ENCODE peak calls at places on chromosomes 4 and X, in ten cellular contexts. U is CD4-positive, alpha-beta memory T cell; V is NB4; I is NCI-H774; S is T-cell; J is non-pigmented ciliary epithelial cell; X is occipital lobe; Z is mesendoderm; R is HFF-Myc; F is right lobe of liver. Y is an unnamed sample.

GRCh38 chr4:100935090-100935489 is 412.2 kb downstream of the PPP3CA start:
- DNase-seq in I (no peak), R (peak; percentile 3), U (no peak), J (no peak), Z (peak; percentile 19), S (no peak), V (peak; percentile 26), F (no peak), X (no peak), Y (no peak)

GRCh38 chr4:101035522-101035921 is 311.8 kb downstream of the PPP3CA start:
- DNase-seq in X (no peak), F (no peak), V (no peak), U (no peak), I (no peak), S (no peak), R (no peak), Z (peak; percentile 40), J (no peak), Y (no peak)

GRCh38 chr4:137614491-137614890 is 82.2 kb upstream of the PCDH18 start:
- DNase-seq in S (no peak), V (no peak), U (no peak), X (no peak), Z (no peak), I (no peak), J (no peak), F (no peak), R (no peak), Y (no peak)

GRCh38 chrX:340641-341423 is 22.2 kb upstream of the GTPBP6 start:
- DNase-seq in I (no peak), R (no peak), X (no peak), U (no peak), Z (no peak), F (no peak), V (no peak), J (no peak), S (no peak), Y (no peak)

GRCh38 chrX:32842053-32842452 is 369.3 kb downstream of the DMD start:
- DNase-seq in J (no peak), X (no peak), S (no peak), I (no peak), F (no peak), U (no peak), R (no peak), V (no peak), Z (no peak), Y (no peak)

GRCh38 chr4:4485806-4486205 is 56.0 kb downstream of the STX18 start:
- DNase-seq in V (no peak), S (no peak), I (no peak), R (no peak), F (no peak), J (no peak), X (no peak), U (no peak), Z (no peak), Y (no peak)

GRCh38 chr4:178752954-178753525 is 1310.8 kb upstream of the AGA start:
- DNase-seq in I (no peak), F (no peak), X (no peak), J (no peak), S (no peak), V (no peak), U (no peak), Z (peak; percentile 86), R (no peak), Y (peak; percentile 39)

GRCh38 chr4:53522334-53522733 is 69.0 kb downstream of the LNX1 start:
- DNase-seq in V (no peak), R (no peak), F (no peak), Z (no peak), S (no peak), U (no peak), J (no peak), X (no peak), I (no peak), Y (no peak)

GRCh38 chr4:156193800-156194199 is 240.1 kb upstream of the CTSO start:
- DNase-seq in I (no peak), U (no peak), S (no peak), R (peak; percentile 33), F (no peak), X (peak; percentile 57), Z (no peak), V (no peak), J (no peak), Y (no peak)

GRCh38 chrX:133414399-133415275 is 652 bp downstream of the GPC4 start:
- DNase-seq in F (no peak), R (no peak), Z (no peak), J (no peak), I (no peak), U (no peak), V (no peak), X (peak; percentile 19), S (no peak), Y (no peak)

GRCh38 chr4:14529653-14530052 is 472.6 kb upstream of the CPEB2 start:
- DNase-seq in R (no peak), J (no peak), V (peak; percentile 22), I (no peak), S (no peak), X (no peak), F (no peak), U (no peak), Z (peak; percentile 79), Y (peak; percentile 70)

Y was measured in NT2/D1.